ENCODE peak calls at places on chromosomes 5 and 9, in four cellular contexts. C, A, Z and J are unnamed samples.

GRCh38 chr9:69443178-69443577 is 118.2 kb downstream of the ENTREP1 start:
- DNase-seq in C (no peak), A (no peak), Z (no peak), J (no peak)

GRCh38 chr9:73042155-73042554 is 89.3 kb upstream of the ALDH1A1 start:
- DNase-seq in C (no peak), A (no peak), Z (no peak), J (no peak)

GRCh38 chr9:15834541-15834940 is 281.7 kb downstream of the CCDC171 start:
- DNase-seq in C (peak), A (no peak), Z (no peak), J (no peak)

GRCh38 chr5:141359790-141360426 is at the start of gene PCDHGB2:
- DNase-seq in C (peak), A (peak), Z (peak), J (no peak)

GRCh38 chr5:41416336-41416735 is 94.1 kb downstream of the PLCXD3 start:
- DNase-seq in C (no peak), A (no peak), Z (no peak), J (no peak)

GRCh38 chr9:34501372-34501771 is 21.4 kb downstream of the ENHO start:
- DNase-seq in C (no peak), A (no peak), Z (no peak), J (no peak)

GRCh38 chr9:108813951-108814601 is 41.7 kb downstream of the ACTL7B start:
- DNase-seq in C (no peak), A (no peak), Z (peak), J (no peak)

GRCh38 chr9:121259935-121260334 is 8.0 kb upstream of the GSN start:
- DNase-seq in C (no peak), A (no peak), Z (no peak), J (no peak)

GRCh38 chr5:34716986-34717385 is 60.9 kb downstream of the RAI14 start:
- DNase-seq in C (peak), A (no peak), Z (peak), J (no peak)

GRCh38 chr5:93995126-93995621 is 253.8 kb upstream of the POU5F2 start:
- DNase-seq in C (no peak), A (no peak), Z (no peak), J (peak)

GRCh38 chr5:176508603-176509002 is 28.6 kb downstream of the RNF44 start:
- DNase-seq in C (peak), A (no peak), Z (no peak), J (no peak)

GRCh38 chr9:21542780-21543179 is 60.7 kb upstream of the IFNE start:
- DNase-seq in C (no peak), A (no peak), Z (peak), J (no peak)

GRCh38 chr5:161096591-161096990 is 244.6 kb upstream of the ATP10B start:
- DNase-seq in C (no peak), A (no peak), Z (no peak), J (no peak)

GRCh38 chr9:116267021-116267420 is 113.4 kb downstream of the PAPPA start:
- DNase-seq in C (peak), A (no peak), Z (no peak), J (no peak)

GRCh38 chr9:128081052-128081451 is 13.0 kb downstream of the SLC25A25 start:
- DNase-seq in C (peak), A (peak), Z (peak), J (no peak)

GRCh38 chr5:155082401-155082800 is 68.8 kb downstream of the KIF4B start:
- DNase-seq in C (peak), A (no peak), Z (peak), J (no peak)

GRCh38 chr5:124888622-124889521 is 142.4 kb upstream of the ZNF608 start:
- DNase-seq in C (no peak), A (no peak), Z (peak), J (no peak)

GRCh38 chr5:53934126-53934856 is 373.9 kb downstream of the NDUFS4 start:
- DNase-seq in C (peak), A (no peak), Z (no peak), J (no peak)

GRCh38 chr9:35629597-35629996 is 11.4 kb upstream of the CD72 start:
- DNase-seq in C (no peak), A (no peak), Z (no peak), J (no peak)

GRCh38 chr9:4514252-4515128 is 24.2 kb downstream of the SLC1A1 start:
- DNase-seq in C (no peak), A (no peak), Z (no peak), J (no peak)

GRCh38 chr5:67771221-67771620 is 444.3 kb upstream of the PIK3R1 start:
- DNase-seq in C (no peak), A (no peak), Z (no peak), J (no peak)

GRCh38 chr9:111287127-111287526 is 42.9 kb downstream of the OR2K2 start:
- DNase-seq in C (peak), A (no peak), Z (no peak), J (no peak)

GRCh38 chr5:78127875-78128274 is 166.6 kb downstream of the AP3B1 start:
- DNase-seq in C (no peak), A (peak), Z (no peak), J (no peak)

GRCh38 chr5:14447958-14448881 is 133.4 kb upstream of the OTULINL start:
- DNase-seq in C (no peak), A (no peak), Z (peak), J (peak)

GRCh38 chr9:121249563-121249962 is 18.4 kb upstream of the GSN start:
- DNase-seq in C (no peak), A (peak), Z (no peak), J (peak)

GRCh38 chr5:138177936-138178515 is 404 bp downstream of the BRD8 start:
- DNase-seq in C (peak), A (peak), Z (peak), J (no peak)

GRCh38 chr9:137083418-137084004 is 3.3 kb upstream of the MAN1B1 start:
- DNase-seq in C (peak), A (peak), Z (peak), J (peak)

GRCh38 chr5:51396797-51397196 is 13.5 kb downstream of the ISL1 start:
- DNase-seq in C (no peak), A (no peak), Z (peak), J (no peak)

GRCh38 chr9:70567511-70567910 is 153.1 kb upstream of the KLF9 start:
- DNase-seq in C (no peak), A (no peak), Z (no peak), J (no peak)

GRCh38 chr5:125375143-125375542 is 628.7 kb upstream of the ZNF608 start:
- DNase-seq in C (no peak), A (no peak), Z (no peak), J (no peak)

DNA sequence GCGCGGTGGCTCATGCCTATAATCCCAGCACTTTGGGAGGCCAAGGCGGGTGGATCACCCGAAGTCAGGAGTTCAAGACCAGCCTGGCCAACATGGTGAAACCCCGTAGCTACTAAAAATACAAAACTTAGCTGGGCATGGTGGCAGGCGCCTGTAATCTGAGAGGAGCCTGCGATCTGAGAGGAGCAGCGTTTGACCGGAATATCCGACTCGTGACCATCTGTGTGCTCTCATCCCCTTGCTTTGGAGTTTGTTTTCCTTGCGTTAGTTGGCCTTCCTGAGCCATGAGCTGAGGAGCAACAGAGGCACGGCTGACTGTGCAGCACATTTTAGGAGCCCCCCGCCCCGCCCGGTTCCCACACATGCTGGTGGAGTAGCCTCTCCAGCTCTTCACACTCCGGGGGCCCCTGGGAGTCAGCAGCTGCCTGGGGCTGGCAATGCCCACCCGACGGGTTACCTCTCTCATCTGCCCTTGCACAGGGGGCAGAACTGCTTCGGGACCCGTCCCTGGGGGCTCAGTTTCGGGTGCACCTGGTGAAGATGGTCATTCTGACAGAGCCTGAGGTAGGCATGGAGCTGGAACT is 3.0 kb downstream of the ADAMTS13 start:
- DNase-seq in C (no peak), A (no peak), Z (no peak), J (no peak)
- TF ChIP-seq FOS in C (no peak), A (no peak), Z (no peak), J (no peak)

GRCh38 chr5:128782446-128782845 is 182.8 kb upstream of the SLC27A6 start:
- DNase-seq in C (peak), A (no peak), Z (peak), J (no peak)
- TF ChIP-seq FOS in C (peak), A (no peak), Z (peak), J (no peak)

GRCh38 chr9:76379494-76379893 is 14.7 kb downstream of the RFK start:
- DNase-seq in C (no peak), A (no peak), Z (peak), J (no peak)
- TF ChIP-seq FOS in C (no peak), A (no peak), Z (no peak), J (no peak)

GRCh38 chr5:144024601-144025000 is 145.9 kb downstream of the YIPF5 start:
- DNase-seq in C (peak), A (no peak), Z (no peak), J (no peak)
- TF ChIP-seq FOS in C (no peak), A (no peak), Z (no peak), J (no peak)

DNA sequence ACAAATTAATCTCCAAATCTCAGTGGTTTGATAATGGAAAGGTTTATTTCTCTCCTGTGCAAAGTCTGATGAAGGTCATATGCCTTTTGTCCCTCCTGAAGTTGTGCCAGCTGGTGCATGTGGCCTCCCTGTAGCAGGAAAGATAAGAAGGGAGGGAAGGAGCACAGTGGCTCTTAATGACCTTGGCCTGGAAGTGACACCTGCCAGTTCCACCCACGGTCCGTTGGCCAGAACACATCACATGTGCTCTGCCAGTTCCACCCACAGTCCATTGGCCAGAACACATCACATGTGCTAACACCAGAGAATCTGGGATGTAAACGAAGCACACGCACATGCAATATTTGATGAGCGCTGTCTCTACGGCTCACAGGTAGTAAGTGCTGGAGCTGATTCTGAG is 130.9 kb downstream of the DOCK2 start:
- DNase-seq in C (no peak), A (peak), Z (no peak), J (no peak)
- TF ChIP-seq FOS in C (no peak), A (no peak), Z (no peak), J (no peak)

GRCh38 chr9:37974506-37975173 is 70.7 kb upstream of the SLC25A51 start:
- DNase-seq in C (no peak), A (no peak), Z (no peak), J (no peak)
- TF ChIP-seq FOS in C (no peak), A (no peak), Z (no peak), J (no peak)

GRCh38 chr5:56608216-56608925 is 207.0 kb upstream of the MAP3K1 start:
- DNase-seq in C (peak), A (no peak), Z (no peak), J (no peak)
- TF ChIP-seq FOS in C (no peak), A (no peak), Z (no peak), J (no peak)